ENCODE peak calls at places on chromosomes 13 and 19, in seven cellular contexts. A is hepatocyte, T is mesendoderm, W is mammary epithelial cell, L is A549, F is fibroblast of lung, R is SK-N-SH. V is an unnamed sample.

GRCh38 chr13:28340272-28340793 is 154.6 kb downstream of the FLT1 start:
- DNase-seq in A (no peak), T (no peak), W (no peak), L (no peak), F (peak; percentile 84), R (no peak), V (no peak)

GRCh38 chr19:18470153-18470552 is 32.2 kb upstream of the ISYNA1 start:
- DNase-seq in A (peak; percentile 56), T (peak; percentile 66), W (no peak), L (no peak), F (no peak), R (peak; percentile 75), V (no peak)

GRCh38 chr13:108595416-108596257 is 33.8 kb upstream of the MYO16 start:
- DNase-seq in A (no peak), T (peak; percentile 23), W (no peak), L (no peak), F (peak; percentile 14), R (no peak), V (no peak)

GRCh38 chr19:16367269-16367683 is 42.6 kb downstream of the KLF2 start:
- DNase-seq in A (no peak), T (no peak), W (no peak), L (no peak), F (no peak), R (no peak), V (peak; percentile 90)

GRCh38 chr13:99198630-99199029 is 2.0 kb upstream of the UBAC2 start:
- DNase-seq in A (peak; percentile 34), T (no peak), W (peak; percentile 14), L (no peak), F (no peak), R (no peak), V (no peak)

GRCh38 chr13:105334211-105334610 is 1201.3 kb downstream of the EFNB2 start:
- DNase-seq in A (no peak), T (no peak), W (no peak), L (no peak), F (peak; percentile 88), R (no peak), V (no peak)

GRCh38 chr13:39016087-39016486 is 21.8 kb downstream of the PROSER1 start:
- DNase-seq in A (no peak), T (no peak), W (no peak), L (no peak), F (no peak), R (no peak), V (no peak)

GRCh38 chr19:51568456-51568855 is 2.6 kb upstream of the ZNF175 start:
- DNase-seq in A (no peak), T (no peak), W (no peak), L (no peak), F (no peak), R (no peak), V (no peak)

GRCh38 chr13:110575322-110576069 is 14.0 kb upstream of the RAB20 start:
- DNase-seq in A (no peak), T (peak; percentile 85), W (no peak), L (no peak), F (peak; percentile 9), R (peak; percentile 44), V (no peak)

GRCh38 chr13:21012211-21012610 is 49.2 kb downstream of the LATS2 start:
- DNase-seq in A (no peak), T (no peak), W (no peak), L (no peak), F (peak; percentile 48), R (no peak), V (no peak)

GRCh38 chr19:11530432-11530831 is 1.5 kb upstream of the ECSIT start:
- DNase-seq in A (peak; percentile 73), T (peak; percentile 97), W (peak; percentile 70), L (peak; percentile 56), F (peak; percentile 82), R (peak; percentile 89), V (peak; percentile 68)

GRCh38 chr13:76991432-76991795 is 467 bp upstream of the CLN5 start:
- DNase-seq in A (peak; percentile 13), T (no peak), W (peak; percentile 13), L (no peak), F (peak; percentile 8), R (no peak), V (no peak)

GRCh38 chr13:77696006-77696862 is 1.3 kb upstream of the SLAIN1 start:
- DNase-seq in A (peak; percentile 34), T (peak; percentile 22), W (no peak), L (no peak), F (peak; percentile 7), R (peak; percentile 45), V (peak; percentile 14)

GRCh38 chr19:5558101-5558621 is 9.6 kb downstream of the TINCR start:
- DNase-seq in A (no peak), T (no peak), W (peak; percentile 74), L (no peak), F (no peak), R (peak; percentile 9), V (no peak)

GRCh38 chr19:50333235-50333736 is 4.1 kb upstream of the KCNC3 start:
- DNase-seq in A (peak; percentile 95), T (peak; percentile 97), W (peak; percentile 70), L (peak; percentile 97), F (peak; percentile 70), R (peak; percentile 87), V (peak; percentile 91)

GRCh38 chr13:30418075-30418715 is 4.1 kb upstream of the UBE2L5 start:
- DNase-seq in A (no peak), T (no peak), W (no peak), L (no peak), F (no peak), R (no peak), V (no peak)

GRCh38 chr19:33301011-33301899 is 1.1 kb downstream of the CEBPA start:
- DNase-seq in A (no peak), T (no peak), W (no peak), L (no peak), F (no peak), R (peak; percentile 63), V (no peak)

GRCh38 chr13:108597943-108598342 is 31.5 kb upstream of the MYO16 start:
- DNase-seq in A (no peak), T (no peak), W (peak; percentile 4), L (no peak), F (peak; percentile 7), R (no peak), V (no peak)

GRCh38 chr19:53908933-53909415 is at the start of gene CACNG7:
- DNase-seq in A (no peak), T (peak; percentile 57), W (no peak), L (no peak), F (peak; percentile 16), R (peak; percentile 94), V (no peak)

GRCh38 chr19:48896191-48896720 is 2.3 kb downstream of the TULP2 start:
- DNase-seq in A (peak; percentile 66), T (peak; percentile 75), W (no peak), L (no peak), F (peak; percentile 39), R (peak; percentile 90), V (no peak)

GRCh38 chr13:35765941-35766340 is 289.5 kb upstream of the MAB21L1 start:
- DNase-seq in A (no peak), T (no peak), W (no peak), L (no peak), F (no peak), R (no peak), V (no peak)

GRCh38 chr13:35763805-35764170 is 287.3 kb upstream of the MAB21L1 start:
- DNase-seq in A (no peak), T (no peak), W (no peak), L (no peak), F (no peak), R (no peak), V (no peak)

GRCh38 chr13:35765387-35765786 is 288.9 kb upstream of the MAB21L1 start:
- DNase-seq in A (no peak), T (peak; percentile 56), W (no peak), L (no peak), F (no peak), R (no peak), V (no peak)

GRCh38 chr13:35763060-35763804 is 286.7 kb upstream of the MAB21L1 start:
- DNase-seq in A (no peak), T (no peak), W (no peak), L (no peak), F (no peak), R (no peak), V (no peak)

GRCh38 chr13:35764359-35765015 is 288.0 kb upstream of the MAB21L1 start:
- DNase-seq in A (no peak), T (no peak), W (peak; percentile 4), L (no peak), F (peak; percentile 81), R (no peak), V (no peak)
- H3K4me2 ChIP-seq in A (no peak overlapping the region), T (no peak overlapping the region), W (no peak overlapping the region), L (no peak overlapping the region), F (no peak overlapping the region), R (no peak overlapping the region), V (no peak overlapping the region)

GRCh38 chr13:114334305-114335053 is 20.2 kb downstream of the CHAMP1 start:
- DNase-seq in A (no peak), T (no peak), W (no peak), L (no peak), F (no peak), R (no peak), V (peak; percentile 44)
- H3K4me3 ChIP-seq in A (no peak overlapping the region), T (no peak overlapping the region), W (no peak overlapping the region), L (no peak overlapping the region), F (no peak overlapping the region), R (no peak overlapping the region), V (peak overlapping the region; percentile 43)

DNA sequence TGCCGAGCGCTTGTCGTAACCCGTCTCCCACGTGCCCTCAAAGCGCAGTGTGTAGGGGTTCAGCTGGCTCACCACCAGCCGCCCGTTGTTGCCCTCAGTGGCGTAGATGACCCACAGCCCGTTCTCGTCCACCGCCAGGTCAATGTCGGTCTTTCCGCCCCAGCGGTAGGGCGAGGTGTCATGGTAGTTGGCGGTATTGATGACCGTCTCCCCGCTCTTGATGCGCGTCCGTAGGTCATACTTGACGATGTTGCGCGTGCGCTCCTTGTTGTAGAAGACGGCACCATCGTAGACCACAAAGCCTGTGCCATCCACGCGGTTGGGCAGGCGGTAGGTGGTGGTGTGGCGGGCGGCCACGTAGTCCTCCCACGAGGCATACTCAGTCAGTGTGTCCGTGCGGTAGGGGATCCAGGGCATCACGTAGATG is 26.5 kb upstream of the ASF1B start:
- DNase-seq in A (no peak), T (no peak), W (no peak), L (no peak), F (no peak), R (peak; percentile 19), V (no peak)
- H3K4me2 ChIP-seq in A (no peak overlapping the region), T (no peak overlapping the region), W (no peak overlapping the region), L (no peak overlapping the region), F (no peak overlapping the region), R (no peak overlapping the region), V (no peak overlapping the region)

GRCh38 chr19:3762501-3763459 is at the start of gene MRPL54:
- DNase-seq in A (peak; percentile 100), T (peak; percentile 99), W (peak; percentile 98), L (peak; percentile 94), F (peak; percentile 99), R (peak; percentile 99), V (peak; percentile 100)

GRCh38 chr19:3759482-3760254 is 1.8 kb downstream of the APBA3 start:
- DNase-seq in A (no peak), T (no peak), W (no peak), L (no peak), F (no peak), R (no peak), V (no peak)

GRCh38 chr19:3760871-3761361 is 576 bp downstream of the APBA3 start:
- DNase-seq in A (no peak), T (peak; percentile 14), W (no peak), L (no peak), F (peak; percentile 6), R (no peak), V (peak; percentile 18)

GRCh38 chr19:3761382-3762129 is at the start of gene APBA3:
- DNase-seq in A (peak; percentile 96), T (peak; percentile 93), W (peak; percentile 86), L (peak; percentile 69), F (peak; percentile 72), R (peak; percentile 96), V (peak; percentile 97)

GRCh38 chr19:3762130-3762473 is 380 bp upstream of the MRPL54 start:
- DNase-seq in A (no peak), T (no peak), W (no peak), L (no peak), F (no peak), R (no peak), V (no peak)
- H3K4me3 ChIP-seq in A (no peak overlapping the region), T (no peak overlapping the region), W (peak overlapping the region; percentile 73), L (peak overlapping the region; percentile 49), F (peak overlapping the region; percentile 99), R (peak overlapping the region; percentile 70), V (peak overlapping the region; percentile 86)